ENCODE peak calls at places on chromosomes 16 and 17, in five cellular contexts. F is activated T-cell treated with anti-CD3 and anti-CD28 coated beads for 1 hour; X is effector memory CD8-positive, alpha-beta T cell; Y is T-helper 2 cell; J is NCI-H1930. A is an unnamed sample.

GRCh38 chr17:50511058-50511457 is 2.8 kb downstream of the MYCBPAP start:
- DNase-seq in F (no peak), X (peak; percentile 37), Y (peak; percentile 12), J (no peak), A (no peak)

GRCh38 chr17:81153340-81153803 is 11.9 kb upstream of the PVALEF start:
- DNase-seq in F (no peak), X (no peak), Y (no peak), J (no peak), A (no peak)

GRCh38 chr17:4796550-4796915 is 569 bp downstream of the PSMB6 start:
- DNase-seq in F (no peak), X (no peak), Y (no peak), J (no peak), A (no peak)

GRCh38 chr16:89317729-89318429 is 100.4 kb downstream of the ZNF778 start:
- DNase-seq in F (no peak), X (no peak), Y (no peak), J (no peak), A (no peak)

GRCh38 chr16:88376053-88376834 is 6.5 kb upstream of the ZNF469 start:
- DNase-seq in F (no peak), X (no peak), Y (no peak), J (no peak), A (no peak)

GRCh38 chr17:67151717-67152116 is 93.3 kb downstream of the HELZ start:
- DNase-seq in F (no peak), X (no peak), Y (no peak), J (no peak), A (no peak)

GRCh38 chr16:46920402-46921068 is 36.4 kb downstream of the GPT2 start:
- DNase-seq in F (no peak), X (no peak), Y (no peak), J (no peak), A (no peak)

GRCh38 chr17:66357037-66357436 is 54.6 kb downstream of the PRKCA start:
- DNase-seq in F (no peak), X (no peak), Y (no peak), J (no peak), A (no peak)

GRCh38 chr17:41527076-41528023 is 758 bp downstream of the KRT19 start:
- DNase-seq in F (no peak), X (no peak), Y (no peak), J (no peak), A (no peak)

GRCh38 chr17:48488548-48489106 is 42.2 kb downstream of the HOXB1 start:
- DNase-seq in F (no peak), X (no peak), Y (no peak), J (no peak), A (no peak)

GRCh38 chr17:13395872-13396271 is 205.9 kb downstream of the HS3ST3A1 start:
- DNase-seq in F (no peak), X (no peak), Y (no peak), J (no peak), A (no peak)

GRCh38 chr17:45918241-45918745 is 23.9 kb downstream of the MAPT start:
- DNase-seq in F (no peak), X (no peak), Y (no peak), J (no peak), A (no peak)

GRCh38 chr17:18043491-18043890 is 4.3 kb downstream of the GID4 start:
- DNase-seq in F (no peak), X (no peak), Y (no peak), J (no peak), A (no peak)

GRCh38 chr17:63514974-63515373 is 8.2 kb upstream of the KCNH6 start:
- DNase-seq in F (no peak), X (no peak), Y (no peak), J (no peak), A (no peak)

GRCh38 chr17:40524243-40524965 is 23.0 kb upstream of the TNS4 start:
- DNase-seq in F (no peak), X (no peak), Y (no peak), J (no peak), A (no peak)